ENCODE peak calls at places on chromosomes 3 and 15, in six cellular contexts. K, C, P, V, F and Q are unnamed samples.
A peak's percentile ranks its signal among the peaks of the same experiment; 100 is the strongest.

GRCh38 chr3:190003730-190004129 is 117.0 kb downstream of the P3H2 start:
- DNase-seq in K (peak; percentile 77), C (no peak), P (no peak), V (no peak), F (no peak), Q (no peak)

GRCh38 chr3:17233398-17233800 is 348.6 kb downstream of the PLCL2 start:
- DNase-seq in K (peak; percentile 42), C (peak; percentile 70), P (peak; percentile 12), V (no peak), F (no peak), Q (peak; percentile 13)

GRCh38 chr3:61358364-61358763 is 107.1 kb upstream of the FHIT start:
- DNase-seq in K (no peak), C (peak; percentile 2), P (no peak), V (no peak), F (no peak), Q (peak; percentile 13)

GRCh38 chr15:44289352-44289790 is 852 bp downstream of the GOLM2 start:
- DNase-seq in K (no peak), C (no peak), P (no peak), V (no peak), F (no peak), Q (no peak)

GRCh38 chr3:66938338-66938963 is 59.7 kb upstream of the KBTBD8 start:
- DNase-seq in K (peak; percentile 46), C (peak; percentile 43), P (no peak), V (no peak), F (peak; percentile 39), Q (peak; percentile 1)

GRCh38 chr3:15768421-15769255 is 29.1 kb downstream of the ANKRD28 start:
- DNase-seq in K (peak; percentile 75), C (no peak), P (no peak), V (no peak), F (no peak), Q (no peak)

GRCh38 chr15:96544162-96544756 is 213.8 kb downstream of the NR2F2 start:
- DNase-seq in K (no peak), C (no peak), P (no peak), V (no peak), F (no peak), Q (no peak)

GRCh38 chr3:47874913-47875312 is 72.0 kb downstream of the DHX30 start:
- DNase-seq in K (no peak), C (no peak), P (no peak), V (no peak), F (no peak), Q (no peak)

GRCh38 chr3:8637348-8637747 is 7.2 kb downstream of the SSUH2 start:
- DNase-seq in K (no peak), C (no peak), P (no peak), V (no peak), F (no peak), Q (no peak)

GRCh38 chr3:160413613-160414248 is 14.3 kb downstream of the SMC4 start:
- DNase-seq in K (peak; percentile 67), C (peak; percentile 82), P (peak; percentile 62), V (no peak), F (peak; percentile 71), Q (no peak)

GRCh38 chr3:132443421-132443820 is 26.1 kb downstream of the DNAJC13 start:
- DNase-seq in K (no peak), C (no peak), P (no peak), V (no peak), F (no peak), Q (no peak)

GRCh38 chr3:175857666-175858270 is 998.6 kb downstream of the NAALADL2 start:
- DNase-seq in K (no peak), C (no peak), P (no peak), V (no peak), F (no peak), Q (no peak)

GRCh38 chr3:68089572-68089991 is 435.2 kb upstream of the SUCLG2 start:
- DNase-seq in K (no peak), C (no peak), P (no peak), V (no peak), F (no peak), Q (no peak)

GRCh38 chr15:87944051-87944450 is 312.5 kb downstream of the NTRK3 start:
- DNase-seq in K (no peak), C (no peak), P (no peak), V (no peak), F (no peak), Q (no peak)

GRCh38 chr15:72227192-72227586 is 3.8 kb downstream of the PKM start:
- DNase-seq in K (peak; percentile 56), C (no peak), P (no peak), V (no peak), F (no peak), Q (no peak)

GRCh38 chr15:101494251-101494796 is 4.8 kb upstream of the PCSK6 start:
- DNase-seq in K (no peak), C (no peak), P (no peak), V (no peak), F (no peak), Q (no peak)

GRCh38 chr3:45119824-45120614 is 26.2 kb downstream of the CDCP1 start:
- DNase-seq in K (no peak), C (no peak), P (no peak), V (no peak), F (no peak), Q (no peak)

GRCh38 chr3:124266517-124266916 is 274.6 kb upstream of the ROPN1 start:
- DNase-seq in K (no peak), C (peak; percentile 51), P (no peak), V (no peak), F (no peak), Q (no peak)